ENCODE peak calls at places on chromosomes 1 and 21, in five cellular contexts. Y is transverse colon, O is PC-9, R is ovary, H is fibroblast of lung. K is an unnamed sample. For H3K4me1 and H3K9me3, the result is how much of the 10 kb centered on the place peaks cover.

GRCh38 chr1:25123551-25123950 is 108.8 kb downstream of the SYF2 start:
- DNase-seq in Y (no peak), O (no peak), R (no peak), H (peak), K (no peak)

GRCh38 chr21:46172863-46173528 is 11.3 kb downstream of the SPATC1L start:
- DNase-seq in Y (no peak), O (no peak), R (no peak), H (no peak), K (no peak)

GRCh38 chr21:27300770-27301169 is 333.9 kb upstream of the ADAMTS5 start:
- DNase-seq in Y (no peak), O (no peak), R (no peak), H (peak), K (no peak)

GRCh38 chr1:198135366-198135765 is 21.4 kb upstream of the NEK7 start:
- DNase-seq in Y (no peak), O (peak), R (no peak), H (no peak), K (no peak)

GRCh38 chr1:21436488-21437340 is 3.2 kb upstream of the NBPF3 start:
- DNase-seq in Y (peak), O (no peak), R (no peak), H (no peak), K (no peak)

GRCh38 chr1:213618094-213618493 is 369.7 kb upstream of the PROX1 start:
- DNase-seq in Y (no peak), O (no peak), R (no peak), H (no peak), K (no peak)

GRCh38 chr1:43279666-43280065 is 5.7 kb downstream of the C1orf210 start:
- DNase-seq in Y (no peak), O (no peak), R (no peak), H (no peak), K (no peak)

GRCh38 chr1:41740630-41741239 is 178.0 kb downstream of the HIVEP3 start:
- DNase-seq in Y (no peak), O (no peak), R (no peak), H (no peak), K (no peak)

GRCh38 chr1:106526650-106527049 is 529.8 kb upstream of the PRMT6 start:
- DNase-seq in Y (no peak), O (no peak), R (no peak), H (peak), K (no peak)

GRCh38 chr1:44713321-44713781 is 17.6 kb downstream of the RNU5D-1 start:
- DNase-seq in Y (no peak), O (peak), R (no peak), H (no peak), K (no peak)

GRCh38 chr1:85317580-85317979 is 41.1 kb upstream of the BCL10 start:
- DNase-seq in Y (no peak), O (no peak), R (no peak), H (no peak), K (no peak)

GRCh38 chr1:228079013-228079412 is 3.5 kb upstream of the ARF1 start:
- DNase-seq in Y (peak), O (no peak), R (no peak), H (no peak), K (no peak)

GRCh38 chr1:40032240-40032891 is 8.2 kb upstream of the CAP1 start:
- DNase-seq in Y (peak), O (no peak), R (no peak), H (peak), K (peak)

GRCh38 chr1:217333939-217334338 is 297.0 kb downstream of the GPATCH2 start:
- DNase-seq in Y (peak), O (no peak), R (no peak), H (peak), K (peak)

GRCh38 chr1:158962983-158963382 is 31.6 kb downstream of the PYHIN1 start:
- DNase-seq in Y (no peak), O (no peak), R (no peak), H (no peak), K (no peak)

GRCh38 chr1:233357595-233358446 is 30.3 kb downstream of the MAP3K21 start:
- DNase-seq in Y (no peak), O (no peak), R (no peak), H (no peak), K (no peak)

GRCh38 chr1:210535796-210536195 is 207.1 kb downstream of the HHAT start:
- DNase-seq in Y (no peak), O (no peak), R (no peak), H (no peak), K (no peak)

GRCh38 chr1:185565314-185565713 is 168.9 kb upstream of the HMCN1 start:
- DNase-seq in Y (no peak), O (peak), R (no peak), H (peak), K (no peak)

GRCh38 chr1:55276671-55277376 is 61.7 kb upstream of the USP24 start:
- DNase-seq in Y (no peak), O (no peak), R (no peak), H (no peak), K (no peak)

GRCh38 chr1:164443166-164443565 is 115.8 kb upstream of the PBX1 start:
- DNase-seq in Y (no peak), O (no peak), R (no peak), H (no peak), K (no peak)

GRCh38 chr1:43074244-43074643 is 97.8 kb downstream of the EBNA1BP2 start:
- DNase-seq in Y (no peak), O (no peak), R (no peak), H (no peak), K (no peak)

GRCh38 chr1:216290074-216290473 is 133.2 kb downstream of the USH2A start:
- DNase-seq in Y (no peak), O (no peak), R (no peak), H (no peak), K (no peak)

GRCh38 chr1:33271666-33272505 is 15.6 kb downstream of the ZNF362 start:
- DNase-seq in Y (no peak), O (no peak), R (no peak), H (no peak), K (no peak)

GRCh38 chr1:234907585-234908457 is 220.8 kb downstream of the TOMM20 start:
- DNase-seq in Y (no peak), O (no peak), R (no peak), H (peak), K (peak)

GRCh38 chr1:77322061-77322900 is 40.5 kb downstream of the AK5 start:
- DNase-seq in Y (no peak), O (peak), R (no peak), H (peak), K (no peak)

GRCh38 chr1:55572878-55573734 is 357.9 kb upstream of the USP24 start:
- DNase-seq in Y (no peak), O (peak), R (no peak), H (peak), K (no peak)

GRCh38 chr1:89608627-89609338 is 24.1 kb upstream of the LRRC8C start:
- DNase-seq in Y (peak), O (no peak), R (no peak), H (no peak), K (no peak)

GRCh38 chr1:56755911-56756310 is 63.3 kb downstream of the FYB2 start:
- DNase-seq in Y (no peak), O (peak), R (no peak), H (peak), K (no peak)

GRCh38 chr1:225875044-225875822 is 6.9 kb downstream of the TMEM63A start:
- DNase-seq in Y (peak), O (peak), R (no peak), H (no peak), K (no peak)

GRCh38 chr1:101683561-101683960 is 313.2 kb downstream of the OLFM3 start:
- DNase-seq in Y (no peak), O (no peak), R (no peak), H (no peak), K (peak)

DNA sequence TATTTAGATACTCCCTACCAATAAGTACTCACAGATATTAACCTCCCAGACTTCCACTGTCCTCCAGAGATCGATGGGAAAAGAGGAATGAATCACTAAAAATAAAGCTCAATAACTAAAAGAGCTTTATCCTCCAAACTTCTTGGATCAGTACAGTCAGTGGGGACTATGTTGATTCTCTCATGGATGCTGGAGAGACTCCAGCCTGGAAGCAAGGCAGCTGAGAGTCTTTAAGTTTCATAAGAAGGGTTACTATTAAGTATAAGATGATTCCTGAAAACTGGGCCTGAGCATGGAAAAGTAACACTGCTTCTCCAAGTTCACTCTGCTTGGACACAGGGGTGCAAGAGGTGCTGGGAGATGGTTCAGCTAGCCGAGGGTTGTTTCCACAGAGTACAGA is 6.2 kb upstream of the DDR2 start:
- DNase-seq in Y (no peak), O (no peak), R (no peak), H (no peak), K (no peak)
- H3K4me1 ChIP-seq in Y (under half), O (under half), R (under half), H (under half), K (under half)

GRCh38 chr1:160806784-160807183 is 10.8 kb downstream of the LY9 start:
- DNase-seq in Y (no peak), O (no peak), R (no peak), H (no peak), K (no peak)
- H3K9me3 ChIP-seq in Y (under half), O (under half), R (under half), H (under half), K (under half)

DNA sequence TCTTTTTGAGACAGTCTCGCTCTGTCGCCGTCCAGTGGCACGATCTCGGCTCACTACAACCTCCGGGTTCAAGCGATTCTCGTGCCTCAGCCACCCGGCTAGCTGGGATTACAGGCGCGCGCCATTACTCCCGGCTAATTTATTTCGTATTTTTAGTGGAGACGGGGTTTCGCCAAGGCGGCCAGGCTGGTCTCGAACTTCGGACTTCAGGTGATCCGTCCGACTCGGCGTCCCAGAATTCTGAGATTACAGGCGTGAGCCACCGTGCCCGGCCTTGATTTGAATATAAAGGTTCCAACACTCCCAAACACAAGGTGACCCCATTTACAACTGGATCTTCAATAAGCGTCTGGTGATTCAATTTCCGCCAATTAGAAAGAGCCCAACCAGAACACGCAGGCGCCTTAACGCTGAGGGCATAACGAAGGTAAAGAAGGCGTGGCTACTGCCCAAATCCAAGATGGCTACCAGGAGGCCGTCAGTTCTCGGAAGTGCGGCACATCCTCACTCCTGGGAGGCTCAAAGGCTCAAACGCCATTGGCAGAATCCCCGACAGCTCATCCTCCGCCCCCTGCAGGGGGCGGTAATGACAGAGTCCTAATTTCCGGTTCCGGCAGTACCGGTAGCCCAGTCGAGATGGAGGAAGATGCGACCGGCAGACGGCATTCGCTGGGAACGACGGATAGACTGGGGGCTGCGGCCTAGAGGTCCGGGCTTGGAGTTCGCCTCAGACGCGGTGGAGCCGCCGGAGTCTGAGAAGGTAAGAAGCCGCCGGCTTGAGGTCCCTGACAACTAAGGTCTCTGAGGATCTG is at the start of gene SLC25A44:
- DNase-seq in Y (peak), O (peak), R (peak), H (peak), K (peak)
- H3K4me1 ChIP-seq in Y (under half), O (under half), R (under half), H (under half), K (under half)

GRCh38 chr1:2979191-2980072 is 41.8 kb upstream of the ACTRT2 start:
- DNase-seq in Y (no peak), O (no peak), R (no peak), H (no peak), K (no peak)

GRCh38 chr1:2980073-2980791 is 41.0 kb upstream of the ACTRT2 start:
- DNase-seq in Y (no peak), O (no peak), R (no peak), H (no peak), K (no peak)

GRCh38 chr1:2977886-2978611 is 43.2 kb upstream of the ACTRT2 start:
- DNase-seq in Y (no peak), O (no peak), R (no peak), H (no peak), K (no peak)

GRCh38 chr1:2980849-2981248 is 40.4 kb upstream of the ACTRT2 start:
- DNase-seq in Y (no peak), O (no peak), R (no peak), H (no peak), K (no peak)

GRCh38 chr1:2978691-2979190 is 42.5 kb upstream of the ACTRT2 start:
- DNase-seq in Y (no peak), O (no peak), R (no peak), H (no peak), K (no peak)
- H3K9me3 ChIP-seq in Y (under half), O (under half), R (under half), H (under half), K (under half)

GRCh38 chr1:223837687-223838086 is 8.1 kb downstream of the TP53BP2 start:
- DNase-seq in Y (no peak), O (no peak), R (no peak), H (no peak), K (no peak)
- H3K4me1 ChIP-seq in Y (under half), O (half or more), R (under half), H (under half), K (under half)

GRCh38 chr1:23366146-23366545 is 3.5 kb downstream of the ZNF436 start:
- DNase-seq in Y (no peak), O (no peak), R (no peak), H (no peak), K (no peak)
- H3K9me3 ChIP-seq in Y (under half), O (under half), R (under half), H (under half), K (under half)

GRCh38 chr1:154521695-154522094 is 19.5 kb upstream of the SHE start:
- DNase-seq in Y (no peak), O (no peak), R (no peak), H (no peak), K (no peak)
- H3K4me1 ChIP-seq in Y (under half), O (under half), R (under half), H (under half), K (under half)

K was measured in BE2C.